ENCODE peak calls at places on chromosome 21, in five cellular contexts. One of them, this sample, is unnamed.

GRCh38 chr21:28516996-28517592 is 475.6 kb downstream of the LTN1 start:
- DNase-seq in thyroid gland: peak
- DNase-seq in HFFc6: no peak
- DNase-seq in sigmoid colon: peak
- DNase-seq in HuH-7: peak
- DNase-seq in this sample: peak

GRCh38 chr21:44701541-44701940 is 4.6 kb downstream of the KRTAP10-12 start:
- DNase-seq in HuH-7: no peak
- DNase-seq in sigmoid colon: no peak
- DNase-seq in thyroid gland: no peak
- DNase-seq in HFFc6: no peak
- DNase-seq in this sample: no peak

GRCh38 chr21:37837381-37837780 is 78.9 kb downstream of the KCNJ6 start:
- DNase-seq in thyroid gland: no peak
- DNase-seq in HuH-7: no peak
- DNase-seq in sigmoid colon: no peak
- DNase-seq in HFFc6: no peak
- DNase-seq in this sample: no peak

GRCh38 chr21:31732891-31733520 is 1.1 kb upstream of the SCAF4 start:
- DNase-seq in HuH-7: peak
- DNase-seq in HFFc6: no peak
- DNase-seq in sigmoid colon: peak
- DNase-seq in thyroid gland: no peak
- DNase-seq in this sample: no peak

GRCh38 chr21:25963186-25963585 is 207.4 kb downstream of the APP start:
- DNase-seq in HFFc6: peak
- DNase-seq in HuH-7: no peak
- DNase-seq in thyroid gland: no peak
- DNase-seq in sigmoid colon: no peak
- DNase-seq in this sample: peak

GRCh38 chr21:37087188-37087587 is 14.1 kb downstream of the TTC3 start:
- DNase-seq in thyroid gland: no peak
- DNase-seq in HFFc6: peak
- DNase-seq in sigmoid colon: no peak
- DNase-seq in HuH-7: no peak
- DNase-seq in this sample: peak

GRCh38 chr21:33815153-33815707 is 100.4 kb downstream of the ATP5PO start:
- DNase-seq in thyroid gland: no peak
- DNase-seq in HFFc6: no peak
- DNase-seq in HuH-7: no peak
- DNase-seq in sigmoid colon: no peak
- DNase-seq in this sample: no peak

GRCh38 chr21:35578831-35579470 is 481.4 kb downstream of the SETD4 start:
- DNase-seq in thyroid gland: no peak
- DNase-seq in HuH-7: no peak
- DNase-seq in HFFc6: no peak
- DNase-seq in sigmoid colon: no peak
- DNase-seq in this sample: no peak

GRCh38 chr21:42833439-42833815 is 45.9 kb downstream of the WDR4 start:
- DNase-seq in HuH-7: no peak
- DNase-seq in HFFc6: no peak
- DNase-seq in thyroid gland: no peak
- DNase-seq in sigmoid colon: no peak
- DNase-seq in this sample: no peak

GRCh38 chr21:36783612-36784383 is 84.9 kb downstream of the SIM2 start:
- DNase-seq in thyroid gland: peak
- DNase-seq in HFFc6: peak
- DNase-seq in HuH-7: no peak
- DNase-seq in sigmoid colon: no peak
- DNase-seq in this sample: no peak

GRCh38 chr21:27572681-27573080 is 605.8 kb upstream of the ADAMTS5 start:
- DNase-seq in thyroid gland: no peak
- DNase-seq in HuH-7: no peak
- DNase-seq in sigmoid colon: no peak
- DNase-seq in HFFc6: peak
- DNase-seq in this sample: no peak

GRCh38 chr21:45276620-45277019 is 11.1 kb downstream of the POFUT2 start:
- DNase-seq in HuH-7: no peak
- DNase-seq in thyroid gland: no peak
- DNase-seq in HFFc6: no peak
- DNase-seq in sigmoid colon: peak
- DNase-seq in this sample: no peak

GRCh38 chr21:42756580-42757250 is 103.3 kb downstream of the PDE9A start:
- DNase-seq in thyroid gland: no peak
- DNase-seq in sigmoid colon: no peak
- DNase-seq in HuH-7: no peak
- DNase-seq in HFFc6: no peak
- DNase-seq in this sample: no peak

GRCh38 chr21:42565886-42566523 is 52.4 kb downstream of the SLC37A1 start:
- DNase-seq in sigmoid colon: peak
- DNase-seq in thyroid gland: no peak
- DNase-seq in HuH-7: no peak
- DNase-seq in HFFc6: no peak
- DNase-seq in this sample: no peak

GRCh38 chr21:26469789-26470188 is 103.3 kb downstream of the CYYR1 start:
- DNase-seq in thyroid gland: no peak
- DNase-seq in HFFc6: peak
- DNase-seq in sigmoid colon: no peak
- DNase-seq in HuH-7: no peak
- DNase-seq in this sample: no peak